ENCODE peak calls at places on chromosome 21, in four cellular contexts. R is fibroblast of lung, Z is breast epithelium, K is GM23338. I is an unnamed sample.

GRCh38 chr21:25862596-25862995 is 127.8 kb downstream of the GABPA start:
- DNase-seq in R (peak), Z (no peak), K (peak), I (no peak)

GRCh38 chr21:32414579-32415358 is 2.3 kb downstream of the EVA1C start:
- DNase-seq in Z (no peak), K (no peak), R (peak), I (no peak)

GRCh38 chr21:8992731-8993174 is 1528.6 kb upstream of the TPTE start:
- DNase-seq in Z (no peak), R (peak), K (peak), I (no peak)

GRCh38 chr21:42456457-42456856 is 39.6 kb downstream of the RSPH1 start:
- DNase-seq in K (no peak), R (no peak), Z (no peak), I (no peak)

GRCh38 chr21:31266241-31266640 is 77.8 kb downstream of the TIAM1 start:
- DNase-seq in R (no peak), Z (no peak), K (no peak), I (no peak)

GRCh38 chr21:41635874-41636273 is 127.9 kb upstream of the TMPRSS2 start:
- DNase-seq in K (no peak), Z (no peak), R (no peak), I (no peak)

GRCh38 chr21:14900611-14901010 is 164.2 kb downstream of the NRIP1 start:
- DNase-seq in K (no peak), Z (no peak), R (peak), I (no peak)

GRCh38 chr21:27269646-27270045 is 302.8 kb upstream of the ADAMTS5 start:
- DNase-seq in R (peak), K (no peak), Z (no peak), I (no peak)

GRCh38 chr21:41817228-41817627 is 50.4 kb upstream of the RIPK4 start:
- DNase-seq in Z (no peak), K (peak), R (peak), I (no peak)

GRCh38 chr21:32389337-32390015 is 3.3 kb downstream of the URB1 start:
- DNase-seq in R (peak), K (no peak), Z (no peak), I (no peak)

GRCh38 chr21:46003575-46004007 is 22.0 kb downstream of the COL6A1 start:
- DNase-seq in R (no peak), K (no peak), Z (peak), I (no peak)

GRCh38 chr21:42374457-42374856 is 8.1 kb upstream of the TFF1 start:
- DNase-seq in K (no peak), Z (no peak), R (no peak), I (no peak)

GRCh38 chr21:15457962-15458361 is 271.8 kb upstream of the USP25 start:
- DNase-seq in Z (no peak), K (no peak), R (no peak), I (no peak)

GRCh38 chr21:45445369-45445768 is 40.4 kb downstream of the COL18A1 start:
- DNase-seq in R (no peak), Z (no peak), K (no peak), I (no peak)

GRCh38 chr21:40830836-40831235 is 16.1 kb downstream of the DSCAM start:
- DNase-seq in K (no peak), Z (no peak), R (no peak), I (no peak)

GRCh38 chr21:26159869-26160268 is 10.7 kb downstream of the APP start:
- DNase-seq in R (peak), K (no peak), Z (no peak), I (no peak)

GRCh38 chr21:38937844-38938243 is 132.1 kb downstream of the ETS2 start:
- DNase-seq in K (no peak), R (no peak), Z (no peak), I (no peak)

GRCh38 chr21:44814498-44815023 is 3.3 kb downstream of the SUMO3 start:
- DNase-seq in R (no peak), Z (no peak), K (no peak), I (no peak)

GRCh38 chr21:45539046-45539795 is 3.0 kb downstream of the SLC19A1 start:
- DNase-seq in K (no peak), Z (peak), R (no peak), I (no peak)

GRCh38 chr21:41614456-41615010 is 106.6 kb upstream of the TMPRSS2 start:
- DNase-seq in K (no peak), Z (no peak), R (peak), I (no peak)

GRCh38 chr21:42311816-42312625 is 3.2 kb downstream of the TFF3 start:
- DNase-seq in Z (no peak), R (no peak), K (no peak), I (no peak)

GRCh38 chr21:26506951-26507350 is 66.1 kb downstream of the CYYR1 start:
- DNase-seq in R (peak), Z (no peak), K (no peak), I (no peak)

GRCh38 chr21:46229133-46229922 is 754 bp upstream of the LSS start:
- DNase-seq in K (peak), R (no peak), Z (no peak), I (no peak)

GRCh38 chr21:39312112-39313041 is 1.1 kb downstream of the BRWD1 start:
- DNase-seq in K (peak), R (peak), Z (peak), I (peak)

GRCh38 chr21:42336065-42336464 is 14.7 kb downstream of the TFF2 start:
- DNase-seq in Z (no peak), K (peak), R (peak), I (no peak)

GRCh38 chr21:35994605-35995004 is 65.7 kb downstream of the SETD4 start:
- DNase-seq in Z (no peak), R (no peak), K (no peak), I (no peak)

DNA sequence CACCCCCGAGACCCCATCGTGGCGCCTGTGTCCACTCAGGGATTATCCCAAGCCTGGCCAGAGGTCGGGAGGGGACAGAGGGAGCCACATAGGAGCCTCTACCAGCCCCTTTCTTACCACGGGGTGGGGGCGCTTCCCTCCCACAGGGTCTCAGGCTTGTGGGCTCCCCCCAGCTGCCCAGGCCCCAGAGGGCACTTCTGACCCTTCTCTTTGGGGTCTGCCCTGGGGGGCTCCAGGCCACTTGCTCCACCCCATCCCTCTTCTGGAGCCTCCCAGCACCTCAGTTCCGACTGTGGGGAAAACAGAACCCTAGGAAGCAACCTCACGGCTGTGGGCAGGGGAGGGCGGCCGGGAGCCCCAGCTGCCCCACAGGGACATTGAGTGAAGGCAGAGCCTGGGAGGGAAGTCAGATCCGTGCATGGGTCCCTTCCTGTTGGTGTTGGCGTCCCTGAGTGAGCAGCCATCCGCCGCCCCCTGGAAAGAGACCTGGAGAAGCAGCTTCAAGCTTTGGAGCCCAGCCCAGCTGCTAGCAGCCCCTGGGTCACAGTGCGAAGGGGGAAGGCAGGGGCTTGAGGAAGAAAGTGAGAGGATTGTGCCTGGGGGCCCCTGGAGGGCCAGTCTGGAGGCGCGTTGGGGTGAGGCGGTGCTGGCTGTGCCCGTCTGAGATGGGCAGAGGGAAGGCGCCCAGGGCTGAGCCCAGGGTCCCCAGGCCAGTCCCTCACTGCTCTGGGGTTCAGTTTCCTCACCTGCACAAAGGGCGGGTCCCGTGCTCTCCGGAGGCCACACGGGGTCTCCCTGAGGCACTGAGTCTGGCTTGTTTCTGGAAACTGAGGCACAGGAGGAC is 22.1 kb downstream of the RRP1 start:
- DNase-seq in R (no peak), K (no peak), Z (no peak), I (no peak)
- H3K27ac ChIP-seq in R (no peak), K (no peak), Z (peak), I (no peak)

DNA sequence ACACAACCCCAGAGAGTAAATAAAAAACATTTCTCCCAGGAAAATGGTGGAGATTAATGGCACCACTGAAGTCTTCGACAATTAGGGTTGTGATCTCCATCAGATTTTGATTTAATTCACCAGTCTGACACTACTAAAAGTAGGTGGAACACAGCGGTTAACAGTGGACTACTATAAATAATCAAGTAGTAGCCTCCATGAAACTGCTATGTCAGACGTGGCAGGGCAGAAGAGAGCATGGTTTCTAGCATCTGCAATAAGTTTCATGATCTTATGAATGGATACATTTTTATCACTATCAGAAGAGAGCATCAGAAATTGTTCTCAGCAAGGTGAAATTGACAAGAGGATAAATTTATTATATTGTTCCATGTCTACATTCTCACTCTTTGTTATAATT is 1706.6 kb downstream of the MRPL39 start:
- DNase-seq in K (no peak), Z (no peak), R (no peak), I (no peak)
- H3K27ac ChIP-seq in K (no peak), Z (no peak), R (no peak), I (no peak)

GRCh38 chr21:37459575-37459974 is 93.0 kb downstream of the DYRK1A start:
- DNase-seq in R (peak), Z (no peak), K (no peak), I (no peak)
- H3K27ac ChIP-seq in R (no peak), Z (no peak), K (no peak), I (no peak)

GRCh38 chr21:28991861-28992525 is 684 bp downstream of the LTN1 start:
- DNase-seq in Z (no peak), R (no peak), K (no peak), I (no peak)

GRCh38 chr21:28993293-28993629 is 584 bp upstream of the LTN1 start:
- DNase-seq in K (no peak), R (no peak), Z (no peak), I (no peak)

DNA sequence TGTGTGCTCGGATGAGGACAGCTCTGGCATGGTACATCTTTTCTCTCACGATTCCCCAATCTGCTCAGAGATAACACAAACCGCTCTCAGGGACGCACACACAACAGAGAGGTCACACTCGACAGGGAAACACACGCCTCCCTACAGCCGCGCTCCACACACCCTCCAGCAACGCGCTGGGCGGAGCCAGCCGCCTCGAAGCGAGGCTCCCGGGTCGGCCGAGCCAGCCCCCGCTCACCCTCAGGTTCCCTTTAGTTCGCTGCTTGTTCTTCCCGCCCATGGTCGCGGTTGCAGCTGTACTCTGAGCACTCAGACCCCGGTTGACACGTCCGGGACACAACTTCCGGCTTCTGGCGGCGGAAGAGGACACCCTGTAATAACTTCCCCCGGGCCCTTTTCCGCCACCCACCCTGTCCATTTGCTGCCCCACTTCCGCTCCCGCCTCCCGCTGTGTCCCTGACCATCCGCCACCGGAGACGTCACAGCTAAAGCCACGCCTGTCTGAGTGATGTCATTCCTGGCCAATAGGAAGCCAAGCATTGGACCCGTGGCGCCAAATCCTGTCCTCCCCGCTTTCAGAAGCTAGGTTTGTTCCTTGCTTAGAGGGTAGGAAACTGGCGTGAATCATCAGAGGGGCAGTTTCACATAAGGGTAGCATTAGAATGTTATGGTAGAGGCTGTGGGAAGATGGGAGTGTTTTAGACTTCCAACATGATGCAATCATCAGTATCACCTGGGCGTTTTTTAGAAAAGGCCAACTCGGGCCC is at the start of gene LTN1:
- DNase-seq in K (peak), R (peak), Z (peak), I (peak)
- H3K27ac ChIP-seq in K (peak), R (peak), Z (peak), I (peak)

GRCh38 chr21:17003221-17003620 is 509.6 kb upstream of the CXADR start:
- DNase-seq in R (peak), Z (no peak), K (peak), I (no peak)
- H3K27ac ChIP-seq in R (no peak), Z (no peak), K (peak), I (no peak)

GRCh38 chr21:34612557-34612956 is 2.4 kb downstream of the RCAN1 start:
- DNase-seq in K (no peak), Z (no peak), R (no peak), I (no peak)

GRCh38 chr21:34613679-34614442 is 1.1 kb downstream of the RCAN1 start:
- DNase-seq in Z (no peak), R (peak), K (no peak), I (no peak)

GRCh38 chr21:34614693-34615486 is at the start of gene RCAN1:
- DNase-seq in K (peak), Z (peak), R (peak), I (peak)

GRCh38 chr21:34615487-34615814 is 538 bp upstream of the RCAN1 start:
- DNase-seq in Z (no peak), R (no peak), K (no peak), I (no peak)

GRCh38 chr21:34614443-34614692 is 545 bp downstream of the RCAN1 start:
- DNase-seq in Z (no peak), K (no peak), R (no peak), I (no peak)
- H3K27ac ChIP-seq in Z (peak), K (no peak), R (no peak), I (peak)